ENCODE peak calls at places on chromosomes 5 and 9, in eight cellular contexts. F, C, V, Y, R, K, T and X are unnamed samples.

GRCh38 chr9:129864991-129865647 is 29.9 kb downstream of the USP20 start:
- DNase-seq in C (no peak), F (no peak), T (no peak), Y (no peak), R (no peak), K (no peak), V (no peak), X (no peak)

GRCh38 chr5:4941957-4942830 is 197.9 kb upstream of the ADAMTS16 start:
- DNase-seq in C (no peak), R (no peak), F (no peak), K (no peak), V (no peak), Y (no peak), T (no peak), X (no peak)

GRCh38 chr5:98031496-98031895 is 742.0 kb upstream of the RGMB start:
- DNase-seq in C (no peak), V (no peak), F (no peak), K (no peak), Y (no peak), R (no peak), T (no peak), X (no peak)

GRCh38 chr5:82356808-82357671 is 78.9 kb upstream of the RPS23 start:
- DNase-seq in T (peak), Y (no peak), R (peak), K (peak), V (peak), F (peak), C (no peak), X (peak)

GRCh38 chr5:126561908-126562307 is 33.1 kb downstream of the ALDH7A1 start:
- DNase-seq in F (no peak), R (no peak), T (no peak), Y (no peak), K (peak), C (no peak), V (peak), X (no peak)

GRCh38 chr9:20262611-20263010 is 359.7 kb downstream of the MLLT3 start:
- DNase-seq in R (no peak), Y (no peak), C (no peak), F (no peak), T (no peak), K (no peak), V (no peak), X (no peak)

GRCh38 chr5:173909205-173909604 is 21.1 kb downstream of the CPEB4 start:
- DNase-seq in T (no peak), R (no peak), K (no peak), Y (no peak), V (no peak), F (no peak), C (no peak), X (no peak)

GRCh38 chr9:109002141-109002540 is 11.2 kb downstream of the CTNNAL1 start:
- DNase-seq in V (no peak), K (no peak), F (no peak), C (no peak), R (no peak), Y (no peak), T (no peak), X (no peak)

GRCh38 chr9:109912082-109912581 is 132.1 kb downstream of the PALM2AKAP2 start:
- DNase-seq in K (peak), R (no peak), T (no peak), V (peak), Y (no peak), C (no peak), F (no peak), X (no peak)

GRCh38 chr5:149317281-149318048 is 27.8 kb upstream of the GRPEL2 start:
- DNase-seq in K (peak), V (peak), C (no peak), T (peak), F (peak), R (peak), Y (no peak), X (peak)

GRCh38 chr5:15948225-15948624 is 231.4 kb downstream of the MARCHF11 start:
- DNase-seq in T (no peak), C (no peak), Y (no peak), K (peak), F (no peak), V (peak), R (no peak), X (no peak)

GRCh38 chr9:93086445-93087224 is 9.4 kb upstream of the CARD19 start:
- DNase-seq in F (no peak), K (no peak), C (peak), T (no peak), R (no peak), V (no peak), Y (no peak), X (no peak)

GRCh38 chr9:123548749-123549545 is 192.9 kb downstream of the CRB2 start:
- DNase-seq in V (no peak), C (no peak), K (no peak), F (no peak), Y (no peak), R (no peak), T (no peak), X (no peak)

GRCh38 chr9:109113892-109114609 is 5.7 kb downstream of the TMEM245 start:
- DNase-seq in T (no peak), Y (no peak), C (no peak), F (no peak), R (no peak), K (no peak), V (no peak), X (no peak)

GRCh38 chr5:5422819-5423515 is 490 bp downstream of the ICE1 start:
- DNase-seq in C (no peak), F (no peak), V (no peak), R (no peak), K (no peak), T (no peak), Y (no peak), X (no peak)

GRCh38 chr9:34556951-34557350 is 32.6 kb downstream of the CNTFR start:
- DNase-seq in Y (no peak), F (no peak), K (no peak), V (no peak), T (no peak), R (no peak), C (peak), X (no peak)

GRCh38 chr5:177004961-177005360 is 1.6 kb downstream of the UIMC1 start:
- DNase-seq in R (no peak), T (no peak), V (no peak), F (no peak), K (no peak), Y (no peak), C (no peak), X (no peak)

GRCh38 chr9:98046161-98046543 is 10.4 kb upstream of the NANS start:
- DNase-seq in Y (no peak), C (no peak), T (no peak), V (no peak), R (no peak), F (no peak), K (no peak), X (no peak)
- H3K4me3 ChIP-seq in Y (no peak), C (peak), T (peak), V (no peak), R (peak), F (no peak), K (no peak), X (no peak)

DNA sequence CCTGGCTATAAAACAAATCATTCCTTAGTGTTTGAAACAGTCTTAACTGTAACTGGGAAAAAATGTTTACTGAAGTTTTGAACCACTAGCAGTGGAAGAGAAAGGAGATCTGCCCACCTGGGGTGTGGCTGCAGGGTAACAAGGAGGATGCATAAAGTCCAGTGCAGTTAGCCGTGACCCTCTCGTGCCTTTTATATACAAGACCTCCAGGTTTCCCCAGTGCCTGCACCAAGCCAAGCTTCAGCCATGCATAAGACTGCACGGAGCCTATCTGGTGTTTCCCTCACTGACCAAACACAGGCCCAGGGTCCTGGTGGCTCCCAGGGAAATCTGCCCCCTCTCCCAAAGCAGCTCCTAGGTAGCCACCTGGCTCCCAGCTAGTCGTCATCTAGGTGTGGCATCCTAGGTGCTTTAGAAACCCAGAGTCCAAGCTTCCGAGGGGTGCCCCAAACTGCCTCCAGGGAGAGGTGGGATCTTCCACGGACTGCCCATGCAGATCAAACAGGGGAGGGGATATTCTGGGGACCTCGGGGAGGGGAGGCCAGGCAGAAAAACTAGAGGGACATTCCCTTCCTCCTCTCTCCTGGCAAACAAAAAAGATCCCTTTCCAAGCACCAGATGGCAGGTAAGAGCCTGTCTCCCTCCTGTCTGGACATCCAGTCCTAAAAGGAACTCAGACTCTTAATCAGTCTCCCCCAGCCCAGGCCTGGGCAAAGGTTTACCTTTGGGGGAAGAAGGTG is 2.7 kb downstream of the SHB start:
- DNase-seq in K (no peak), C (no peak), T (no peak), R (no peak), F (no peak), Y (no peak), V (no peak), X (no peak)
- H3K4me3 ChIP-seq in K (peak), C (peak), T (no peak), R (no peak), F (no peak), Y (peak), V (peak), X (peak)

GRCh38 chr5:1799602-1800469 is at the start of gene MRPL36:
- DNase-seq in K (peak), R (peak), T (peak), C (peak), Y (peak), V (peak), F (peak), X (peak)

GRCh38 chr5:1800470-1801060 is 642 bp upstream of the NDUFS6 start:
- DNase-seq in Y (no peak), K (no peak), V (peak), C (no peak), T (peak), F (peak), R (no peak), X (no peak)

GRCh38 chr5:1797855-1798254 is 1.8 kb downstream of the MRPL36 start:
- DNase-seq in K (no peak), R (no peak), C (no peak), T (no peak), F (no peak), V (no peak), Y (no peak), X (no peak)

GRCh38 chr5:1797109-1797800 is 2.4 kb downstream of the MRPL36 start:
- DNase-seq in F (no peak), C (no peak), R (no peak), Y (no peak), V (no peak), T (no peak), K (no peak), X (no peak)

DNA sequence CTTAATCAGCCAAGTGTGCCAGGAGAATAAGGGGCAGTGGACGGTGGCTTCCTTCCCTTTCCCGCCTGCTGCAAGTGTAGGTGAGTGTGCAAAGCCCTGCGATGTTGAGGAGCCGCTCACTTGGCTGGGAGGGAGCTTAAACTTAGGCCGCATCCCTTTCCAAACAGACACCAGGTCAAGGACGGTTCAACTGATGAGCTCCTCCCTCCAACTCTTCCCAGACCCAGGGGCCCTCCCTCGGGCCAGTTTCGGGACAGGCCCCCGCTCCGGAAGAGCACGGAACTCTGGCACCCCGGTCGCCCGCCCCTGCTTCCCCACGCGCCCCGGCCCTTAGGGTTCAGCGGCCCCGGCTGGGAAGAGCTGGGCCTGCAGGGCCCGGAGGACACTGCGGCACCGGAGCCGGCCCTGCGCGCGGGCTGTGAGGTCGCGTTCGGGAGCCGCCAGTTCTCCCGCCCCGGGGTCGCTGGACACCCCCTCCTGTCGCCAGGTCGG is 481 bp downstream of the MRPL36 start:
- DNase-seq in C (no peak), V (peak), T (no peak), F (peak), Y (no peak), K (peak), R (no peak), X (peak)
- H3K4me3 ChIP-seq in C (peak), V (peak), T (peak), F (peak), Y (peak), K (peak), R (peak), X (peak)

GRCh38 chr5:148267972-148268371 is 622 bp upstream of the SPINK13 start:
- DNase-seq in R (no peak), Y (no peak), K (no peak), V (no peak), F (no peak), T (no peak), C (no peak), X (no peak)
- H3K4me3 ChIP-seq in R (no peak), Y (no peak), K (no peak), V (no peak), F (no peak), T (no peak), C (no peak), X (no peak)

DNA sequence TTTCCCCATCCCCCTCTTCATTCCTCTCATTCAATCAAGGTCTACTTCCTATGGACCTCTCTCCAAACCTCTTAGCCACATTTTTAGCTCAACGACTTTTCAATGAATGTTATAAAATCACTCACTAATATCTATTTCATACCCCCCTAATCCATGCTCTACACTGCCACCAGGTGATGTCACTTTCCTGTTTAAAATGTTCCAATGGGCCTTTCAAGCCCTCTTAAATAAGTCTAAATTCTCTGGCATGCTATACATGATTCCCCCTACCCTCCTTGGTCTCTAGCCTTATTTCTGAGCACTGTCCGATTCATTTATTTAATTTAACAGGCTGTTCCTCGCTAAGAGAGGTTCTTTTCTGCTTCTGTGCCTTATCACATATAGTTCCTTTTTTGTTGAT is 9.3 kb downstream of the ABHD17B start:
- DNase-seq in C (no peak), F (no peak), R (no peak), K (no peak), V (no peak), T (no peak), Y (no peak), X (no peak)
- H3K4me3 ChIP-seq in C (no peak), F (no peak), R (no peak), K (no peak), V (no peak), T (no peak), Y (no peak), X (no peak)

GRCh38 chr5:180811623-180812119 is 9.1 kb upstream of the MGAT1 start:
- DNase-seq in F (no peak), V (no peak), T (no peak), K (no peak), C (no peak), R (no peak), Y (peak), X (no peak)
- H3K4me3 ChIP-seq in F (no peak), V (no peak), T (peak), K (no peak), C (peak), R (no peak), Y (peak), X (no peak)